ENCODE peak calls at places on chromosome 16, in seven cellular contexts. H, R, C, N, B, V and P are unnamed samples.

GRCh38 chr16:22206847-22207714 is 1.0 kb downstream of the EEF2K start:
- DNase-seq in C (no peak), B (peak; percentile 30), R (peak; percentile 63), H (no peak), N (peak; percentile 34), V (peak; percentile 68), P (peak; percentile 36)

GRCh38 chr16:89315271-89315670 is 97.8 kb downstream of the ZNF778 start:
- DNase-seq in H (no peak), N (no peak), V (no peak), B (no peak), C (no peak), R (no peak), P (no peak)

GRCh38 chr16:57530104-57530522 is 6.3 kb downstream of the CCDC102A start:
- DNase-seq in N (no peak), C (no peak), R (no peak), H (peak; percentile 67), B (no peak), V (no peak), P (peak; percentile 85)

GRCh38 chr16:56423584-56424403 is 1.6 kb downstream of the AMFR start:
- DNase-seq in B (no peak), V (no peak), H (no peak), C (no peak), N (no peak), R (no peak), P (no peak)

GRCh38 chr16:2535644-2536021 is 2.2 kb upstream of the PDPK1 start:
- DNase-seq in V (no peak), H (no peak), N (no peak), C (no peak), R (no peak), B (no peak), P (no peak)

GRCh38 chr16:67547423-67548264 is 14.7 kb upstream of the CTCF start:
- DNase-seq in R (no peak), B (no peak), C (no peak), N (no peak), H (peak; percentile 56), V (no peak), P (no peak)

GRCh38 chr16:27326738-27327585 is 13.2 kb downstream of the IL4R start:
- DNase-seq in N (peak; percentile 54), C (no peak), B (peak; percentile 16), V (peak; percentile 62), H (no peak), R (peak; percentile 19), P (no peak)

GRCh38 chr16:24610421-24610765 is 71.0 kb downstream of the RBBP6 start:
- DNase-seq in R (peak; percentile 38), V (peak; percentile 71), N (no peak), H (no peak), B (peak; percentile 58), C (peak; percentile 18), P (no peak)